ENCODE peak calls at places on chromosomes 2 and 18, in nine cellular contexts. P is neural crest cell, V is H9, R is fibroblast of the aortic adventitia, Y is coronary artery, I is GM13977, Q is IMR-90, N is right atrium auricular region, B is AG04450. D is an unnamed sample.

GRCh38 chr2:70214958-70215357 is 24.1 kb upstream of the C2orf42 start:
- DNase-seq in P (no peak), V (no peak), R (peak), Y (no peak), I (no peak), Q (peak), N (no peak), B (peak), D (no peak)

GRCh38 chr2:133680399-133681044 is 112.3 kb upstream of the NCKAP5 start:
- DNase-seq in P (no peak), V (no peak), R (no peak), Y (no peak), I (no peak), Q (no peak), N (no peak), B (no peak), D (no peak)

GRCh38 chr2:7281802-7282201 is 364.6 kb downstream of the RNF144A start:
- DNase-seq in P (no peak), V (no peak), R (no peak), Y (no peak), I (no peak), Q (no peak), N (no peak), B (no peak), D (no peak)

GRCh38 chr2:70525032-70525431 is 28.6 kb downstream of the TGFA start:
- DNase-seq in P (no peak), V (no peak), R (peak), Y (no peak), I (no peak), Q (no peak), N (no peak), B (no peak), D (no peak)

GRCh38 chr2:40127890-40128548 is 323.9 kb downstream of the SLC8A1 start:
- DNase-seq in P (no peak), V (no peak), R (peak), Y (no peak), I (no peak), Q (peak), N (no peak), B (peak), D (no peak)

GRCh38 chr18:35695384-35695783 is 113.8 kb downstream of the GALNT1 start:
- DNase-seq in P (no peak), V (no peak), R (no peak), Y (no peak), I (no peak), Q (no peak), N (no peak), B (no peak), D (no peak)

GRCh38 chr2:73998933-73999332 is 14.2 kb downstream of the TET3 start:
- DNase-seq in P (no peak), V (no peak), R (no peak), Y (no peak), I (no peak), Q (no peak), N (no peak), B (no peak), D (no peak)

GRCh38 chr2:234324151-234324550 is 172.7 kb downstream of the ARL4C start:
- DNase-seq in P (no peak), V (no peak), R (no peak), Y (no peak), I (no peak), Q (no peak), N (no peak), B (no peak), D (no peak)

GRCh38 chr2:64626963-64627760 is 26.6 kb downstream of the SERTAD2 start:
- DNase-seq in P (peak), V (peak), R (no peak), Y (peak), I (no peak), Q (no peak), N (peak), B (no peak), D (peak)

GRCh38 chr2:185417111-185417510 is 321.5 kb upstream of the FSIP2 start:
- DNase-seq in P (no peak), V (no peak), R (no peak), Y (no peak), I (no peak), Q (no peak), N (no peak), B (no peak), D (no peak)

GRCh38 chr18:74819433-74820059 is 221.9 kb downstream of the ZNF407 start:
- DNase-seq in P (peak), V (peak), R (no peak), Y (no peak), I (no peak), Q (no peak), N (no peak), B (no peak), D (no peak)

GRCh38 chr2:120741514-120742448 is 6.1 kb downstream of the GLI2 start:
- DNase-seq in P (peak), V (peak), R (no peak), Y (peak), I (no peak), Q (no peak), N (peak), B (no peak), D (no peak)

GRCh38 chr2:67641709-67642397 is 244.7 kb downstream of the ETAA1 start:
- DNase-seq in P (no peak), V (no peak), R (peak), Y (no peak), I (no peak), Q (peak), N (no peak), B (no peak), D (no peak)

GRCh38 chr2:238520359-238520886 is 93.7 kb downstream of the ASB1 start:
- DNase-seq in P (no peak), V (no peak), R (no peak), Y (no peak), I (no peak), Q (no peak), N (no peak), B (no peak), D (no peak)

GRCh38 chr2:164145093-164145987 is 409.5 kb upstream of the FIGN start:
- DNase-seq in P (no peak), V (no peak), R (peak), Y (no peak), I (peak), Q (peak), N (no peak), B (peak), D (no peak)

GRCh38 chr18:64791211-64791610 is 642.3 kb upstream of the LINC00305 start:
- DNase-seq in P (no peak), V (no peak), R (no peak), Y (no peak), I (no peak), Q (no peak), N (no peak), B (no peak), D (no peak)

GRCh38 chr2:9206991-9207640 is 504 bp downstream of the ASAP2 start:
- DNase-seq in P (peak), V (no peak), R (no peak), Y (no peak), I (peak), Q (no peak), N (peak), B (no peak), D (peak)

GRCh38 chr2:218879881-218880748 is 537 bp upstream of the WNT10A start:
- DNase-seq in P (no peak), V (peak), R (no peak), Y (no peak), I (peak), Q (no peak), N (no peak), B (no peak), D (peak)

GRCh38 chr2:133840761-133841160 is 272.5 kb upstream of the NCKAP5 start:
- DNase-seq in P (no peak), V (no peak), R (no peak), Y (peak), I (no peak), Q (no peak), N (peak), B (no peak), D (no peak)

GRCh38 chr2:43993437-43993836 is 2.4 kb downstream of the LRPPRC start:
- DNase-seq in P (no peak), V (no peak), R (no peak), Y (no peak), I (no peak), Q (no peak), N (no peak), B (no peak), D (no peak)

GRCh38 chr2:196370386-196370785 is 199.0 kb upstream of the STK17B start:
- DNase-seq in P (no peak), V (no peak), R (no peak), Y (no peak), I (no peak), Q (no peak), N (no peak), B (no peak), D (no peak)

GRCh38 chr2:161576421-161576820 is 47.8 kb upstream of the SLC4A10 start:
- DNase-seq in P (no peak), V (peak), R (no peak), Y (no peak), I (peak), Q (no peak), N (no peak), B (no peak), D (no peak)

GRCh38 chr2:16478817-16479216 is 186.8 kb downstream of the CYRIA start:
- DNase-seq in P (no peak), V (no peak), R (no peak), Y (no peak), I (no peak), Q (no peak), N (no peak), B (no peak), D (no peak)

GRCh38 chr2:111626037-111626861 is 257.7 kb downstream of the ANAPC1 start:
- DNase-seq in P (no peak), V (no peak), R (peak), Y (no peak), I (no peak), Q (peak), N (no peak), B (no peak), D (no peak)

GRCh38 chr2:134304726-134305509 is 51.0 kb downstream of the MGAT5 start:
- DNase-seq in P (no peak), V (no peak), R (no peak), Y (no peak), I (no peak), Q (no peak), N (no peak), B (no peak), D (no peak)

GRCh38 chr2:50751255-50752069 is 280.5 kb downstream of the NRXN1 start:
- DNase-seq in P (no peak), V (no peak), R (peak), Y (no peak), I (no peak), Q (peak), N (no peak), B (no peak), D (no peak)

GRCh38 chr2:100321181-100321880 is 970 bp downstream of the LONRF2 start:
- DNase-seq in P (peak), V (peak), R (peak), Y (no peak), I (no peak), Q (peak), N (no peak), B (no peak), D (peak)

GRCh38 chr18:1421502-1421901 is 516.8 kb downstream of the ADCYAP1 start:
- DNase-seq in P (no peak), V (no peak), R (no peak), Y (no peak), I (no peak), Q (no peak), N (no peak), B (no peak), D (no peak)

GRCh38 chr2:172647439-172647838 is 88.2 kb upstream of the RAPGEF4 start:
- DNase-seq in P (no peak), V (no peak), R (peak), Y (no peak), I (no peak), Q (peak), N (no peak), B (no peak), D (no peak)

GRCh38 chr2:225841314-225841713 is 441.8 kb downstream of the NYAP2 start:
- DNase-seq in P (no peak), V (no peak), R (peak), Y (no peak), I (no peak), Q (no peak), N (no peak), B (no peak), D (no peak)

GRCh38 chr2:45602624-45603023 is 8.4 kb downstream of the SRBD1 start:
- DNase-seq in P (no peak), V (no peak), R (no peak), Y (no peak), I (no peak), Q (no peak), N (no peak), B (no peak), D (no peak)

GRCh38 chr2:241901500-241902351 is 32.2 kb downstream of the RTP5 start:
- DNase-seq in P (no peak), V (peak), R (peak), Y (peak), I (no peak), Q (no peak), N (no peak), B (no peak), D (peak)

GRCh38 chr2:96119981-96120720 is 3.8 kb upstream of the ADRA2B start:
- DNase-seq in P (no peak), V (no peak), R (no peak), Y (no peak), I (no peak), Q (no peak), N (no peak), B (no peak), D (no peak)

DNA sequence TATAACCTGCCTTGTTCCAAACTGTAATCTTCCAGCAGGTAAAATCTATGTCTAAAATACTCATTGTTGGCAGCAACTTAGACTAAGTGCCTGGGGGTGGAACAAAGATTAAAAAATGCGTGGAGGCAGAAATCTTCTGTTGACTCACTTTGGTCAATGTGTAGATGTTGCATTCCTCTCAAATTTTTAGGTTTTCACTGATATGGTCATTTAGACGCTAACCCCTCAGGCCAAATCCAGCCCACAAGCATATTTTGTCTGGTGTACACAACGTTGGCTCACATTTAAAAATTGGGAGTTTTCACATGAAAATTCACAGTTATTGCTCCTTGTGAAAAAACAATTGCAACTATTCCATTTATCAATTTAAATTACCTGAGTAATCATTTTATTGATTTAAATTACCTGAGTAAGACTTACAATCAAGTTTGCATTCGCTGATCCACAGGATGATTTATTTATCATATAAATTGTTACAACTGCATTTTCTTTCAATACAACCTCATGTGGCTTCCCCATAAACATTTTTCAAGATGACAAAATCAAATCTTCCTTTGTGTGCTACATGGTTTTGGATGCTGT is 564.2 kb downstream of the TSN start:
- DNase-seq in P (no peak), V (no peak), R (no peak), Y (no peak), I (no peak), Q (no peak), N (no peak), B (no peak), D (no peak)
- TF ChIP-seq CTCF in P (no peak), V (no peak), R (no peak), Y (no peak), I (no peak), Q (no peak), N (no peak), B (no peak), D (no peak)

GRCh38 chr2:23414876-23415275 is 29.9 kb downstream of the KLHL29 start:
- DNase-seq in P (no peak), V (peak), R (no peak), Y (no peak), I (no peak), Q (peak), N (no peak), B (no peak), D (peak)
- TF ChIP-seq CTCF in P (peak), V (peak), R (peak), Y (no peak), I (peak), Q (peak), N (no peak), B (peak), D (peak)

GRCh38 chr18:11827963-11828362 is 23.2 kb upstream of the CHMP1B start:
- DNase-seq in P (no peak), V (no peak), R (no peak), Y (no peak), I (no peak), Q (no peak), N (no peak), B (no peak), D (no peak)

GRCh38 chr18:11828772-11829432 is 22.3 kb upstream of the CHMP1B start:
- DNase-seq in P (no peak), V (no peak), R (no peak), Y (no peak), I (no peak), Q (no peak), N (no peak), B (no peak), D (no peak)

GRCh38 chr18:11830585-11830984 is 20.6 kb upstream of the CHMP1B start:
- DNase-seq in P (no peak), V (no peak), R (no peak), Y (no peak), I (no peak), Q (no peak), N (no peak), B (no peak), D (no peak)

GRCh38 chr18:11823545-11823944 is 27.7 kb upstream of the CHMP1B start:
- DNase-seq in P (no peak), V (no peak), R (no peak), Y (no peak), I (no peak), Q (no peak), N (no peak), B (no peak), D (no peak)

DNA sequence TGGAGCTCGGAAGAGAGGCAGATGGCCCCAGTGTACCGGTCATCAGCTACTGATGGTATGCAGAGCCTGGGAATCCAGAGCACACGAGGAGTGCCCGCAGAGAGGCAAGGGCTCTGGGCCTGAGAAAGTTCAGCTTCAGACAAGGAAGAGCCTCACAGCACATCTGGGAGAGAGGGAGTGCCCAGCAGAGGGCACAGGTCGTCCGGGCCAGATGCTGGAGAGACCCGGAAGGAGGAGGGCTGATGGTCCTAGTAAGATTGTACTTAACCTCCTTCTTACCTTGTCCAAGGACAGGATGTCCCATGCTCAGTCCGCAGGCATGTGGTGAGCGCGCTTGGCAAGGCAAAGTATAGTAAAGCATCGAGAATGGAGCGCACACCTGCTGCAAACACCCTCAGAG is 24.4 kb upstream of the CHMP1B start:
- DNase-seq in P (no peak), V (peak), R (no peak), Y (no peak), I (no peak), Q (no peak), N (no peak), B (no peak), D (no peak)
- TF ChIP-seq CTCF in P (no peak), V (peak), R (no peak), Y (no peak), I (no peak), Q (no peak), N (no peak), B (no peak), D (no peak)

GRCh38 chr2:150230616-150231015 is 256.9 kb downstream of the RND3 start:
- DNase-seq in P (no peak), V (no peak), R (no peak), Y (no peak), I (no peak), Q (no peak), N (no peak), B (no peak), D (no peak)

GRCh38 chr2:150234787-150235512 is 252.5 kb downstream of the RND3 start:
- DNase-seq in P (no peak), V (no peak), R (peak), Y (no peak), I (no peak), Q (peak), N (no peak), B (peak), D (no peak)

GRCh38 chr2:150232871-150233270 is 254.6 kb downstream of the RND3 start:
- DNase-seq in P (no peak), V (no peak), R (no peak), Y (no peak), I (no peak), Q (no peak), N (no peak), B (no peak), D (no peak)

GRCh38 chr2:150230004-150230403 is 257.5 kb downstream of the RND3 start:
- DNase-seq in P (no peak), V (no peak), R (no peak), Y (no peak), I (no peak), Q (no peak), N (no peak), B (no peak), D (no peak)

DNA sequence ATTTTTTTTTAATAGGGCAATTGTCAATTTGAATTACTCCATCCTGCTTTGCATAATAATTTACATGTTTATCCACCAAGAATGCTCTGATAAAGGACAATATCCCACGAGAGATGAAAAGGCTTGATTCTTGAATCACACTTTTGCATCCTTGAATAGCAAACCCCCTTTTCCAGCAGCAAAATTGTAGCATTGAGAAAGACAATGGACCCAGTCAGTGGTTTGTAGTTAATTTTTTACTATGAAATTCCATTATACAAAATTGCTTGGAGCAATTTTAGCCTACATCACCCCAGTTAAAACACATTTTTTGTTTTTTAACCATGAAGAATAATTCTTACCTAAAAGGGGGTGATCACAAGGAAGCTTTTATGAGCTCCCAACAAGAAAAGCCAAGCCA is 255.1 kb downstream of the RND3 start:
- DNase-seq in P (no peak), V (no peak), R (no peak), Y (no peak), I (no peak), Q (no peak), N (no peak), B (no peak), D (no peak)
- TF ChIP-seq CTCF in P (no peak), V (no peak), R (no peak), Y (no peak), I (no peak), Q (no peak), N (no peak), B (no peak), D (no peak)

DNA sequence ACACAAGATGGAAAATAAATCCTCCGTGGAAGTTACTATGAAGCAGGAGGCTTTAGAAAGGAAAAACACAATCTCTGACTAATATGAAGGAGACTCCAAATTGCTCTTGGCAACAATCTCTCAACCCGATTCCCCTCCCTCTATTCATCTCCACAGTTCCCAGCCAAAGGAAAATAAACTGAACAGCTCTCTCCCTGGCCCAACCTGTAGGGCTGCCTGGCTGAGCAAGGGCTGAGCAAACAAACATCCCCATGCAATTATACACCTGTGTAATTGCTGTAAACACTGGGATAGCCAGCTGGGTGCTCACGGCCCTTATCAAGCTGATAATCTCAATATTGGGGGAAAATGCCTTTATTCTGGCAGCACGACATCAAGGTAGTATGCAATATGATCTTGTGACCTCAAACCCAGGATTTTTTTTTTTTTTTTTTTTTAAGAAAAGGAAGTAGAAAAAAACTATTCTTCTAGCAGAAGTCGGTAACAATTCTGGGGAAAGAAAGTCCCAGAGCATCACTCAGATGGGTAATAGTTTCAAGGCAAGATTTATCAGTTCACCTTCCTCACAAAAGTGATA is 203.3 kb upstream of the SMAD2 start:
- DNase-seq in P (no peak), V (no peak), R (no peak), Y (no peak), I (no peak), Q (no peak), N (no peak), B (no peak), D (no peak)
- TF ChIP-seq CTCF in P (no peak), V (no peak), R (no peak), Y (no peak), I (no peak), Q (no peak), N (no peak), B (no peak), D (no peak)